ENCODE peak calls at places on chromosomes 11 and 22, in seven cellular contexts. D is tibial nerve; Q is Caki2; Z is stimulated activated CD4-positive, alpha-beta T cell treated with anti-CD3 and anti-CD28 coated beads, Interleukin-4, amount 100 ng/mL, for 4 hours; O is activated CD4-positive, alpha-beta T cell treated with anti-CD3 and anti-CD28 coated beads for 48 hours; J is memory B cell; E is CD4-positive, alpha-beta memory T cell. A is an unnamed sample.

GRCh38 chr11:106397787-106398355 is 320.4 kb downstream of the AASDHPPT start:
- DNase-seq in Q (no peak), D (no peak), J (no peak), E (no peak), Z (no peak), O (no peak), A (no peak)

GRCh38 chr11:117822522-117823033 is 2.0 kb downstream of the FXYD2 start:
- DNase-seq in Z (no peak), D (no peak), J (no peak), E (no peak), Q (no peak), O (no peak), A (no peak)

GRCh38 chr11:10208045-10208674 is 85.9 kb downstream of the SBF2 start:
- DNase-seq in Q (peak; percentile 50), J (peak; percentile 43), O (no peak), D (no peak), Z (no peak), E (peak; percentile 45), A (no peak)

GRCh38 chr11:34151916-34152845 is 46.8 kb downstream of the NAT10 start:
- DNase-seq in D (no peak), J (no peak), E (no peak), Q (no peak), Z (no peak), O (no peak), A (no peak)

GRCh38 chr11:124467376-124468061 is 22.0 kb upstream of the OR8B8 start:
- DNase-seq in Z (no peak), J (no peak), Q (no peak), E (no peak), O (no peak), D (no peak), A (no peak)

GRCh38 chr22:20299736-20300136 is 20.1 kb downstream of the DGCR6L start:
- DNase-seq in O (no peak), E (no peak), D (no peak), Q (peak; percentile 81), J (no peak), Z (no peak), A (no peak)

GRCh38 chr11:110679323-110679980 is 32.8 kb downstream of the ARHGAP20 start:
- DNase-seq in D (no peak), J (no peak), E (no peak), O (no peak), Z (no peak), Q (no peak), A (no peak)

GRCh38 chr11:95680169-95680929 is 109.2 kb downstream of the FAM76B start:
- DNase-seq in O (no peak), E (no peak), Q (no peak), J (no peak), D (no peak), Z (no peak), A (no peak)

GRCh38 chr11:118609380-118610219 is 2.2 kb downstream of the PHLDB1 start:
- DNase-seq in Q (no peak), O (peak; percentile 44), J (peak; percentile 32), D (no peak), E (peak; percentile 22), Z (peak; percentile 38), A (no peak)

GRCh38 chr11:95363710-95364109 is 132.7 kb upstream of the SESN3 start:
- DNase-seq in O (no peak), Q (no peak), J (no peak), D (no peak), Z (no peak), E (no peak), A (peak; percentile 4)

GRCh38 chr11:10858505-10859360 is 880 bp upstream of the ZBED5 start:
- DNase-seq in Z (no peak), E (peak; percentile 52), O (peak; percentile 57), D (peak; percentile 46), Q (no peak), J (peak; percentile 31), A (no peak)

GRCh38 chr22:31279327-31279669 is 13.0 kb downstream of the PIK3IP1 start:
- DNase-seq in Z (no peak), Q (no peak), D (no peak), E (no peak), J (no peak), O (no peak), A (no peak)

GRCh38 chr11:102831128-102831708 is 12.2 kb downstream of the MMP3 start:
- DNase-seq in Q (no peak), J (no peak), D (peak; percentile 59), Z (no peak), E (no peak), O (peak; percentile 31), A (no peak)

GRCh38 chr11:1863352-1864215 is 10.7 kb downstream of the LSP1 start:
- DNase-seq in E (no peak), D (peak; percentile 79), O (no peak), Q (peak; percentile 33), J (no peak), Z (no peak), A (no peak)

GRCh38 chr11:111777094-111778046 is 11.2 kb upstream of the PPP2R1B start:
- DNase-seq in Z (peak; percentile 4), Q (peak; percentile 44), O (peak; percentile 8), E (peak; percentile 63), D (peak; percentile 46), J (peak; percentile 51), A (no peak)

GRCh38 chr11:1419811-1420210 is 30.1 kb downstream of the BRSK2 start:
- DNase-seq in D (no peak), Q (no peak), J (no peak), O (no peak), Z (no peak), E (no peak), A (no peak)

GRCh38 chr11:69292221-69292648 is 1.7 kb upstream of the MYEOV start:
- DNase-seq in E (peak; percentile 41), Z (peak; percentile 43), O (peak; percentile 63), J (peak; percentile 48), Q (no peak), D (no peak), A (no peak)

GRCh38 chr11:103637250-103637649 is 399.2 kb upstream of the DDI1 start:
- DNase-seq in Q (no peak), J (no peak), O (no peak), Z (no peak), E (no peak), D (no peak), A (no peak)

GRCh38 chr11:35146711-35147110 is 7.7 kb downstream of the CD44 start:
- DNase-seq in J (no peak), Q (no peak), Z (no peak), D (no peak), O (no peak), E (no peak), A (no peak)

GRCh38 chr11:87926250-87926970 is 248.8 kb downstream of the RAB38 start:
- DNase-seq in Z (no peak), O (no peak), D (no peak), E (no peak), Q (peak; percentile 2), J (no peak), A (no peak)

GRCh38 chr11:61162092-61162935 is 1.1 kb upstream of the VPS37C start:
- DNase-seq in Q (no peak), D (no peak), Z (no peak), E (peak; percentile 6), O (peak; percentile 62), J (peak; percentile 28), A (peak; percentile 50)

GRCh38 chr11:19651654-19652053 is 61.0 kb upstream of the NAV2 start:
- DNase-seq in D (no peak), O (no peak), E (no peak), Q (no peak), Z (no peak), J (no peak), A (no peak)

GRCh38 chr11:18615628-18616392 is 16.2 kb downstream of the MISFA start:
- DNase-seq in D (no peak), O (no peak), Q (no peak), J (no peak), Z (no peak), E (no peak), A (no peak)

GRCh38 chr11:2795491-2795991 is 90.0 kb downstream of the CDKN1C start:
- DNase-seq in D (no peak), E (no peak), O (peak; percentile 1), J (no peak), Z (no peak), Q (no peak), A (no peak)

GRCh38 chr11:6410695-6411430 is 8.0 kb downstream of the APBB1 start:
- DNase-seq in E (no peak), D (no peak), O (no peak), Z (no peak), Q (no peak), J (no peak), A (no peak)

GRCh38 chr11:12165237-12165875 is 55.0 kb downstream of the MICAL2 start:
- DNase-seq in J (no peak), Z (no peak), D (no peak), Q (no peak), E (no peak), O (no peak), A (no peak)

GRCh38 chr11:86551286-86551685 is 121.1 kb downstream of the ME3 start:
- DNase-seq in E (no peak), D (peak; percentile 18), J (no peak), Q (peak; percentile 77), O (no peak), Z (no peak), A (no peak)

GRCh38 chr11:113796663-113797259 is 17.2 kb downstream of the CLDN25 start:
- DNase-seq in J (peak; percentile 7), E (peak; percentile 20), Z (no peak), O (no peak), D (peak; percentile 49), Q (peak; percentile 19), A (no peak)

GRCh38 chr22:41768420-41768819 is 32.1 kb upstream of the CCDC134 start:
- DNase-seq in J (no peak), E (no peak), O (peak; percentile 15), D (no peak), Q (peak; percentile 83), Z (no peak), A (no peak)

GRCh38 chr22:27972732-27973698 is 54.0 kb upstream of the PITPNB start:
- DNase-seq in J (no peak), Z (no peak), O (no peak), E (no peak), Q (no peak), D (no peak), A (no peak)

GRCh38 chr11:88188251-88189030 is 13.2 kb upstream of the RAB38 start:
- DNase-seq in O (no peak), D (no peak), Q (peak; percentile 24), J (no peak), E (no peak), Z (no peak), A (no peak)

GRCh38 chr11:1916132-1916985 is 3.1 kb upstream of the TNNT3 start:
- DNase-seq in E (no peak), Z (no peak), J (no peak), D (no peak), Q (no peak), O (no peak), A (no peak)

GRCh38 chr11:1656061-1656441 is 26.5 kb downstream of the KRTAP5-5 start:
- DNase-seq in Z (no peak), E (no peak), D (no peak), J (no peak), Q (no peak), O (no peak), A (no peak)

A was measured in NCI-H510A.